ENCODE peak calls at places on chromosomes 12 and 14, in six cellular contexts. V, A, J, M, W and X are unnamed samples.
A peak's percentile ranks its signal among the peaks of the same experiment; 100 is the strongest.

GRCh38 chr14:97442363-97442762 is 645.2 kb downstream of the VRK1 start:
- DNase-seq in V (no peak), A (no peak), J (no peak), M (no peak), W (no peak), X (no peak)

GRCh38 chr12:83676896-83677295 is 990.2 kb downstream of the TMTC2 start:
- DNase-seq in V (no peak), A (no peak), J (no peak), M (no peak), W (no peak), X (no peak)

GRCh38 chr12:27272375-27273028 is 28.4 kb downstream of the STK38L start:
- DNase-seq in V (no peak), A (no peak), J (no peak), M (no peak), W (no peak), X (no peak)

GRCh38 chr12:78210894-78211302 is 380.2 kb downstream of the NAV3 start:
- DNase-seq in V (no peak), A (no peak), J (no peak), M (no peak), W (no peak), X (no peak)

GRCh38 chr14:74682169-74682952 is 30.5 kb downstream of the AREL1 start:
- DNase-seq in V (no peak), A (no peak), J (no peak), M (no peak), W (peak; percentile 3), X (no peak)

GRCh38 chr14:53963491-53964227 is 7.0 kb upstream of the BMP4 start:
- DNase-seq in V (peak; percentile 70), A (peak; percentile 71), J (peak; percentile 73), M (peak; percentile 31), W (peak; percentile 67), X (no peak)

GRCh38 chr12:50440288-50440687 is 39.6 kb downstream of the LARP4 start:
- DNase-seq in V (no peak), A (no peak), J (no peak), M (no peak), W (no peak), X (no peak)

GRCh38 chr14:99531221-99532096 is 50.2 kb downstream of the CCNK start:
- DNase-seq in V (no peak), A (no peak), J (no peak), M (no peak), W (peak; percentile 53), X (no peak)

GRCh38 chr14:95547272-95547625 is 12.4 kb downstream of the GLRX5 start:
- DNase-seq in V (no peak), A (no peak), J (peak; percentile 67), M (no peak), W (no peak), X (no peak)

GRCh38 chr14:102028733-102029132 is 58.1 kb downstream of the HSP90AA1 start:
- DNase-seq in V (no peak), A (no peak), J (no peak), M (peak; percentile 57), W (no peak), X (no peak)

GRCh38 chr14:49766839-49767238 is 1.1 kb upstream of the KLHDC2 start:
- DNase-seq in V (no peak), A (no peak), J (no peak), M (peak; percentile 13), W (no peak), X (no peak)

GRCh38 chr12:122081108-122081696 is 2.6 kb downstream of the MLXIP start:
- DNase-seq in V (no peak), A (no peak), J (no peak), M (no peak), W (no peak), X (no peak)

GRCh38 chr12:25829192-25829591 is 129.3 kb upstream of the RASSF8 start:
- DNase-seq in V (no peak), A (peak; percentile 84), J (no peak), M (peak; percentile 10), W (no peak), X (no peak)

GRCh38 chr14:88998027-88998426 is 173.6 kb downstream of the TTC8 start:
- DNase-seq in V (no peak), A (no peak), J (no peak), M (no peak), W (no peak), X (no peak)

GRCh38 chr12:65970821-65971220 is 146.5 kb downstream of the HMGA2 start:
- DNase-seq in V (no peak), A (no peak), J (no peak), M (no peak), W (no peak), X (no peak)

GRCh38 chr14:68653108-68653507 is 139.8 kb downstream of the ZFP36L1 start:
- DNase-seq in V (no peak), A (no peak), J (no peak), M (no peak), W (no peak), X (peak; percentile 22)

GRCh38 chr14:83566567-83566966 is 1963.4 kb upstream of the FLRT2 start:
- DNase-seq in V (no peak), A (no peak), J (no peak), M (no peak), W (no peak), X (no peak)

GRCh38 chr14:75906680-75907280 is 75.0 kb downstream of the TGFB3 start:
- DNase-seq in V (peak; percentile 63), A (peak; percentile 81), J (no peak), M (peak; percentile 68), W (peak; percentile 87), X (no peak)

GRCh38 chr12:130778776-130779175 is 60.3 kb downstream of the STX2 start:
- DNase-seq in V (no peak), A (no peak), J (no peak), M (no peak), W (no peak), X (no peak)

GRCh38 chr14:63891148-63891964 is 38.6 kb downstream of the SYNE2 start:
- DNase-seq in V (no peak), A (no peak), J (no peak), M (no peak), W (peak; percentile 80), X (no peak)

GRCh38 chr14:62213516-62213915 is 451.3 kb downstream of the SNAPC1 start:
- DNase-seq in V (no peak), A (no peak), J (no peak), M (no peak), W (no peak), X (no peak)

GRCh38 chr12:60180298-60180697 is 584.5 kb downstream of the SLC16A7 start:
- DNase-seq in V (no peak), A (no peak), J (no peak), M (no peak), W (no peak), X (no peak)

GRCh38 chr14:23572524-23572828 is 4.9 kb upstream of the AP1G2 start:
- DNase-seq in V (no peak), A (no peak), J (no peak), M (no peak), W (no peak), X (no peak)

GRCh38 chr14:25150934-25151790 is 101.2 kb upstream of the STXBP6 start:
- DNase-seq in V (no peak), A (no peak), J (no peak), M (no peak), W (peak; percentile 82), X (no peak)

GRCh38 chr14:80978403-80978802 is 23.0 kb downstream of the TSHR start:
- DNase-seq in V (no peak), A (no peak), J (no peak), M (no peak), W (peak; percentile 5), X (no peak)

GRCh38 chr14:76413962-76414665 is 38.2 kb downstream of the ESRRB start:
- DNase-seq in V (no peak), A (no peak), J (no peak), M (no peak), W (peak; percentile 46), X (no peak)

GRCh38 chr14:68458840-68459469 is 333.9 kb downstream of the ZFP36L1 start:
- DNase-seq in V (peak; percentile 72), A (peak; percentile 77), J (peak; percentile 61), M (peak; percentile 49), W (peak; percentile 60), X (no peak)

GRCh38 chr12:104137175-104137901 is 672 bp downstream of the NFYB start:
- DNase-seq in V (peak; percentile 34), A (peak; percentile 78), J (no peak), M (peak; percentile 42), W (peak; percentile 70), X (no peak)
- TF ChIP-seq POLR2AphosphoS5 in V (no peak), A (peak; percentile 7), J (peak; percentile 32), M (no peak), W (no peak), X (no peak)

DNA sequence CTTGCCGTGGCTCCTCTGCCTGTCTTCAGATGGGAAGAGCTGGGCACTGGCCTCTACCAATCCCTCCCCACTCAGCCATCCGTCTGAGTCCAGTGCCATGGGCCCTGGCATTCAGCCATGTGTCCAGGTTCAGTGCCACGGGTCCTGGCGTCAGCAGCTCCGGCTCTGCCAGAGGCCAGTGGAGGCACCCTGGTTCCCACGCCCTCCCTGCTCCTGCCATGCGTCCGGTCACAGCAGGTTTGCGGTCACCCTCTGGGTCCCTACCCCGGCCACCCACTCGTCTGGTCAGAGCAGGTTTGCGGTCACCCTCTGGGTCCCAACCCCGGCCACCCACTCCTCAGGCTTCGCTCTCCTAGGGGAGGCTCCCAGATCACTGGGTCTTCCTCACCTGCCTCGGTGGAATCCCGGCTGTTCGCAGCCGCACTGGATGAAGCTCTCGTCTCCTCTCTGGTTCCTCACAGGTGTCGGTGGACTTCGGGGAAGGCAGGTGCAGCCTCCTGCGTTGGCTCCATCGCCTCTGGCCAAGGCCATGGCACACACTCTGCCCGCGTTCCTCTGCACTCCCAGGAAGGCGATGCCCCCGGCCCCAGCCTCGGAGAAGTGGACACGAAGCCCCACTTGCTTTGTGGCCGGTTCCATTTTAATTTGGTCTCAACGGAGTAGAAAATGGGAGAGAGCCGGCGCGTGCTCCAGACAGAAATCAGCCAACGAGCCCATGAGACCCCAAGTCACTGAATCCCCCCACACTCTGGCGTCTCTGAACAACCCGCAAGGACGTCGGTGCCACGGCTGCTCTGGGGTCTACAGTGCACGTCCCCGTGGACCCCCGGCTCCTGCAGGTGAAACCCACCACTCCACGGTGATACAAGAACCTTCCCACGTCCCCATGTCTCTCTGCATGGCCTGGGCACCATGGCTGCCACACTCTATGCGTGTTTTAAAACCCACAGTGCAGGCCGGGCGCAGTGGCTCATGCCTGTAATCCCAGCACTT is 47.8 kb upstream of the FBRSL1 start:
- DNase-seq in V (no peak), A (no peak), J (no peak), M (no peak), W (no peak), X (no peak)
- H3K27me3 ChIP-seq in V (peaks cover 53% of the 10 kb centered on the region), A (no peaks in the 10 kb centered on the region), J (peaks cover under 1% of the 10 kb centered on the region), M (peaks cover under 1% of the 10 kb centered on the region), W (peaks cover 33% of the 10 kb centered on the region), X (no peaks in the 10 kb centered on the region)

DNA sequence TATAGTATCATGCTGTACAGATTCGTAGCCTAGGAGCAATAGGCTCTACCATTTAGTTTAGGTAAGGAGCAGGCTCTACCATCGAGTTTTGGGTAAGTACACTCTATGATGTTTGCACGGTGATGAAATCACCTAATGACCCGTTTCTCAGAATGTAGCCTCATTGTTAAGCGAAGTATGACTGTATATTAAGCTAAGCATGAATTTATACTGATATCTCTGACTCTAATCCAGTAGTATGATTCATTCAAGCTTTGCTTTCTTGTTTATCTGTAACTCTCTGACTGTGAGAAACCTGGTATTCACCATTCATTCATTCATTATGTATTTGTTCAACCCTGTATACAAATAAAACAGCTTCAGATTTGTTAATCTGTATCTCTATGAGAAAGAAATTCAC is 283.9 kb upstream of the PRICKLE1 start:
- DNase-seq in V (no peak), A (no peak), J (no peak), M (no peak), W (no peak), X (no peak)
- H3K27ac ChIP-seq in V (no peak overlapping the region), A (no peak overlapping the region), J (no peak overlapping the region), M (no peak overlapping the region), W (no peak overlapping the region), X (no peak overlapping the region)

GRCh38 chr12:32273712-32274111 is 125.6 kb upstream of the FGD4 start:
- DNase-seq in V (no peak), A (no peak), J (no peak), M (peak; percentile 55), W (peak; percentile 66), X (no peak)
- TF ChIP-seq POLR2AphosphoS5 in V (no peak), A (no peak), J (no peak), M (no peak), W (no peak), X (no peak)